ENCODE peak calls at places on chromosome 4, in seven cellular contexts. One of them, this sample, is unnamed.

GRCh38 chr4:13323916-13324315 is 160.2 kb downstream of the RAB28 start:
- DNase-seq in NAMALWA: no peak
- DNase-seq in stimulated activated CD4-positive, alpha-beta T cell treated with anti-CD3 and anti-CD28 coated beads, TNF-alpha, amount 100 ng/mL, for 24 hours: no peak
- DNase-seq in lung microvascular endothelial cell: no peak
- DNase-seq in HT1080: no peak
- DNase-seq in SJSA1: no peak
- DNase-seq in heart left ventricle: no peak
- DNase-seq in this sample: no peak

GRCh38 chr4:169185133-169185956 is 85.4 kb downstream of the SH3RF1 start:
- DNase-seq in NAMALWA: peak
- DNase-seq in stimulated activated CD4-positive, alpha-beta T cell treated with anti-CD3 and anti-CD28 coated beads, TNF-alpha, amount 100 ng/mL, for 24 hours: no peak
- DNase-seq in lung microvascular endothelial cell: no peak
- DNase-seq in HT1080: no peak
- DNase-seq in SJSA1: peak
- DNase-seq in heart left ventricle: no peak
- DNase-seq in this sample: peak

GRCh38 chr4:5827108-5828004 is 65.5 kb downstream of the CRMP1 start:
- DNase-seq in NAMALWA: no peak
- DNase-seq in stimulated activated CD4-positive, alpha-beta T cell treated with anti-CD3 and anti-CD28 coated beads, TNF-alpha, amount 100 ng/mL, for 24 hours: no peak
- DNase-seq in lung microvascular endothelial cell: no peak
- DNase-seq in HT1080: peak
- DNase-seq in SJSA1: no peak
- DNase-seq in heart left ventricle: peak
- DNase-seq in this sample: no peak

GRCh38 chr4:103137446-103137827 is 37.8 kb upstream of the BDH2 start:
- DNase-seq in NAMALWA: no peak
- DNase-seq in stimulated activated CD4-positive, alpha-beta T cell treated with anti-CD3 and anti-CD28 coated beads, TNF-alpha, amount 100 ng/mL, for 24 hours: no peak
- DNase-seq in lung microvascular endothelial cell: peak
- DNase-seq in HT1080: peak
- DNase-seq in SJSA1: no peak
- DNase-seq in heart left ventricle: no peak
- DNase-seq in this sample: peak

GRCh38 chr4:2322801-2323200 is 60.9 kb upstream of the MXD4 start:
- DNase-seq in NAMALWA: no peak
- DNase-seq in stimulated activated CD4-positive, alpha-beta T cell treated with anti-CD3 and anti-CD28 coated beads, TNF-alpha, amount 100 ng/mL, for 24 hours: no peak
- DNase-seq in lung microvascular endothelial cell: no peak
- DNase-seq in HT1080: no peak
- DNase-seq in SJSA1: no peak
- DNase-seq in heart left ventricle: no peak
- DNase-seq in this sample: no peak

GRCh38 chr4:20253799-20254409 is 2.2 kb downstream of the SLIT2 start:
- DNase-seq in NAMALWA: no peak
- DNase-seq in stimulated activated CD4-positive, alpha-beta T cell treated with anti-CD3 and anti-CD28 coated beads, TNF-alpha, amount 100 ng/mL, for 24 hours: no peak
- DNase-seq in lung microvascular endothelial cell: no peak
- DNase-seq in HT1080: no peak
- DNase-seq in SJSA1: peak
- DNase-seq in heart left ventricle: peak
- DNase-seq in this sample: no peak

GRCh38 chr4:121125486-121125885 is 38.6 kb downstream of the TNIP3 start:
- DNase-seq in NAMALWA: no peak
- DNase-seq in stimulated activated CD4-positive, alpha-beta T cell treated with anti-CD3 and anti-CD28 coated beads, TNF-alpha, amount 100 ng/mL, for 24 hours: no peak
- DNase-seq in lung microvascular endothelial cell: no peak
- DNase-seq in HT1080: no peak
- DNase-seq in SJSA1: no peak
- DNase-seq in heart left ventricle: no peak
- DNase-seq in this sample: no peak

GRCh38 chr4:175813841-175814240 is 1.8 kb upstream of the GPM6A start:
- DNase-seq in NAMALWA: no peak
- DNase-seq in stimulated activated CD4-positive, alpha-beta T cell treated with anti-CD3 and anti-CD28 coated beads, TNF-alpha, amount 100 ng/mL, for 24 hours: no peak
- DNase-seq in lung microvascular endothelial cell: no peak
- DNase-seq in HT1080: no peak
- DNase-seq in SJSA1: no peak
- DNase-seq in heart left ventricle: no peak
- DNase-seq in this sample: no peak

GRCh38 chr4:1531683-1532548 is 125.7 kb upstream of the NKX1-1 start:
- DNase-seq in NAMALWA: no peak
- DNase-seq in stimulated activated CD4-positive, alpha-beta T cell treated with anti-CD3 and anti-CD28 coated beads, TNF-alpha, amount 100 ng/mL, for 24 hours: no peak
- DNase-seq in lung microvascular endothelial cell: no peak
- DNase-seq in HT1080: no peak
- DNase-seq in SJSA1: no peak
- DNase-seq in heart left ventricle: peak
- DNase-seq in this sample: no peak

GRCh38 chr4:158588285-158588684 is 66.6 kb downstream of the RXFP1 start:
- DNase-seq in NAMALWA: no peak
- DNase-seq in stimulated activated CD4-positive, alpha-beta T cell treated with anti-CD3 and anti-CD28 coated beads, TNF-alpha, amount 100 ng/mL, for 24 hours: no peak
- DNase-seq in lung microvascular endothelial cell: no peak
- DNase-seq in HT1080: no peak
- DNase-seq in SJSA1: no peak
- DNase-seq in heart left ventricle: no peak
- DNase-seq in this sample: no peak

GRCh38 chr4:164779811-164780216 is 25.9 kb downstream of the SMIM31 start:
- DNase-seq in NAMALWA: peak
- DNase-seq in stimulated activated CD4-positive, alpha-beta T cell treated with anti-CD3 and anti-CD28 coated beads, TNF-alpha, amount 100 ng/mL, for 24 hours: peak
- DNase-seq in lung microvascular endothelial cell: peak
- DNase-seq in HT1080: peak
- DNase-seq in SJSA1: peak
- DNase-seq in heart left ventricle: no peak
- DNase-seq in this sample: peak

GRCh38 chr4:81215219-81215892 is at the start of gene PRKG2:
- DNase-seq in NAMALWA: no peak
- DNase-seq in stimulated activated CD4-positive, alpha-beta T cell treated with anti-CD3 and anti-CD28 coated beads, TNF-alpha, amount 100 ng/mL, for 24 hours: no peak
- DNase-seq in lung microvascular endothelial cell: no peak
- DNase-seq in HT1080: no peak
- DNase-seq in SJSA1: no peak
- DNase-seq in heart left ventricle: no peak
- DNase-seq in this sample: no peak

GRCh38 chr4:168832746-168833575 is 177.1 kb downstream of the CBR4 start:
- DNase-seq in NAMALWA: no peak
- DNase-seq in stimulated activated CD4-positive, alpha-beta T cell treated with anti-CD3 and anti-CD28 coated beads, TNF-alpha, amount 100 ng/mL, for 24 hours: no peak
- DNase-seq in lung microvascular endothelial cell: peak
- DNase-seq in HT1080: peak
- DNase-seq in SJSA1: peak
- DNase-seq in heart left ventricle: peak
- DNase-seq in this sample: peak

GRCh38 chr4:159070742-159071141 is 32.1 kb upstream of the RAPGEF2 start:
- DNase-seq in NAMALWA: no peak
- DNase-seq in stimulated activated CD4-positive, alpha-beta T cell treated with anti-CD3 and anti-CD28 coated beads, TNF-alpha, amount 100 ng/mL, for 24 hours: no peak
- DNase-seq in lung microvascular endothelial cell: peak
- DNase-seq in HT1080: peak
- DNase-seq in SJSA1: peak
- DNase-seq in heart left ventricle: no peak
- DNase-seq in this sample: peak

GRCh38 chr4:24690436-24690835 is 104.9 kb upstream of the SOD3 start:
- DNase-seq in NAMALWA: no peak
- DNase-seq in stimulated activated CD4-positive, alpha-beta T cell treated with anti-CD3 and anti-CD28 coated beads, TNF-alpha, amount 100 ng/mL, for 24 hours: no peak
- DNase-seq in lung microvascular endothelial cell: no peak
- DNase-seq in HT1080: no peak
- DNase-seq in SJSA1: no peak
- DNase-seq in heart left ventricle: no peak
- DNase-seq in this sample: peak

GRCh38 chr4:147773261-147774184 is 41.6 kb downstream of the ARHGAP10 start:
- DNase-seq in NAMALWA: no peak
- DNase-seq in stimulated activated CD4-positive, alpha-beta T cell treated with anti-CD3 and anti-CD28 coated beads, TNF-alpha, amount 100 ng/mL, for 24 hours: no peak
- DNase-seq in lung microvascular endothelial cell: peak
- DNase-seq in HT1080: peak
- DNase-seq in SJSA1: peak
- DNase-seq in heart left ventricle: no peak
- DNase-seq in this sample: peak

GRCh38 chr4:16297003-16297402 is 70.7 kb upstream of the TAPT1 start:
- DNase-seq in NAMALWA: no peak
- DNase-seq in stimulated activated CD4-positive, alpha-beta T cell treated with anti-CD3 and anti-CD28 coated beads, TNF-alpha, amount 100 ng/mL, for 24 hours: no peak
- DNase-seq in lung microvascular endothelial cell: no peak
- DNase-seq in HT1080: no peak
- DNase-seq in SJSA1: no peak
- DNase-seq in heart left ventricle: no peak
- DNase-seq in this sample: no peak

GRCh38 chr4:41256131-41256739 is 493 bp upstream of the UCHL1 start:
- DNase-seq in NAMALWA: peak
- DNase-seq in stimulated activated CD4-positive, alpha-beta T cell treated with anti-CD3 and anti-CD28 coated beads, TNF-alpha, amount 100 ng/mL, for 24 hours: no peak
- DNase-seq in lung microvascular endothelial cell: no peak
- DNase-seq in HT1080: no peak
- DNase-seq in SJSA1: no peak
- DNase-seq in heart left ventricle: no peak
- DNase-seq in this sample: no peak

GRCh38 chr4:65170768-65171514 is 499.3 kb downstream of the EPHA5 start:
- DNase-seq in NAMALWA: no peak
- DNase-seq in stimulated activated CD4-positive, alpha-beta T cell treated with anti-CD3 and anti-CD28 coated beads, TNF-alpha, amount 100 ng/mL, for 24 hours: no peak
- DNase-seq in lung microvascular endothelial cell: no peak
- DNase-seq in HT1080: no peak
- DNase-seq in SJSA1: no peak
- DNase-seq in heart left ventricle: no peak
- DNase-seq in this sample: no peak

GRCh38 chr4:61958591-61958990 is 758.5 kb downstream of the ADGRL3 start:
- DNase-seq in NAMALWA: no peak
- DNase-seq in stimulated activated CD4-positive, alpha-beta T cell treated with anti-CD3 and anti-CD28 coated beads, TNF-alpha, amount 100 ng/mL, for 24 hours: no peak
- DNase-seq in lung microvascular endothelial cell: no peak
- DNase-seq in HT1080: no peak
- DNase-seq in SJSA1: no peak
- DNase-seq in heart left ventricle: no peak
- DNase-seq in this sample: no peak

GRCh38 chr4:4267981-4268380 is 20.0 kb upstream of the TMEM128 start:
- DNase-seq in NAMALWA: no peak
- DNase-seq in stimulated activated CD4-positive, alpha-beta T cell treated with anti-CD3 and anti-CD28 coated beads, TNF-alpha, amount 100 ng/mL, for 24 hours: no peak
- DNase-seq in lung microvascular endothelial cell: peak
- DNase-seq in HT1080: peak
- DNase-seq in SJSA1: peak
- DNase-seq in heart left ventricle: no peak
- DNase-seq in this sample: no peak

GRCh38 chr4:106775636-106776035 is 260.5 kb downstream of the DKK2 start:
- DNase-seq in NAMALWA: no peak
- DNase-seq in stimulated activated CD4-positive, alpha-beta T cell treated with anti-CD3 and anti-CD28 coated beads, TNF-alpha, amount 100 ng/mL, for 24 hours: no peak
- DNase-seq in lung microvascular endothelial cell: no peak
- DNase-seq in HT1080: no peak
- DNase-seq in SJSA1: no peak
- DNase-seq in heart left ventricle: no peak
- DNase-seq in this sample: no peak

GRCh38 chr4:40238700-40239548 is 42.1 kb downstream of the RHOH start:
- DNase-seq in NAMALWA: no peak
- DNase-seq in stimulated activated CD4-positive, alpha-beta T cell treated with anti-CD3 and anti-CD28 coated beads, TNF-alpha, amount 100 ng/mL, for 24 hours: peak
- DNase-seq in lung microvascular endothelial cell: no peak
- DNase-seq in HT1080: no peak
- DNase-seq in SJSA1: no peak
- DNase-seq in heart left ventricle: no peak
- DNase-seq in this sample: no peak

GRCh38 chr4:145885666-145886065 is 53.0 kb downstream of the ZNF827 start:
- DNase-seq in NAMALWA: no peak
- DNase-seq in stimulated activated CD4-positive, alpha-beta T cell treated with anti-CD3 and anti-CD28 coated beads, TNF-alpha, amount 100 ng/mL, for 24 hours: no peak
- DNase-seq in lung microvascular endothelial cell: no peak
- DNase-seq in HT1080: no peak
- DNase-seq in SJSA1: no peak
- DNase-seq in heart left ventricle: no peak
- DNase-seq in this sample: no peak

GRCh38 chr4:1242506-1243450 is 6.2 kb downstream of the CTBP1 start:
- DNase-seq in NAMALWA: no peak
- DNase-seq in stimulated activated CD4-positive, alpha-beta T cell treated with anti-CD3 and anti-CD28 coated beads, TNF-alpha, amount 100 ng/mL, for 24 hours: no peak
- DNase-seq in lung microvascular endothelial cell: no peak
- DNase-seq in HT1080: no peak
- DNase-seq in SJSA1: no peak
- DNase-seq in heart left ventricle: no peak
- DNase-seq in this sample: no peak

GRCh38 chr4:99389606-99390005 is 37.1 kb upstream of the ADH1C start:
- DNase-seq in NAMALWA: no peak
- DNase-seq in stimulated activated CD4-positive, alpha-beta T cell treated with anti-CD3 and anti-CD28 coated beads, TNF-alpha, amount 100 ng/mL, for 24 hours: no peak
- DNase-seq in lung microvascular endothelial cell: no peak
- DNase-seq in HT1080: no peak
- DNase-seq in SJSA1: no peak
- DNase-seq in heart left ventricle: no peak
- DNase-seq in this sample: no peak

GRCh38 chr4:88112856-88113255 is 45.6 kb downstream of the ABCG2 start:
- DNase-seq in NAMALWA: no peak
- DNase-seq in stimulated activated CD4-positive, alpha-beta T cell treated with anti-CD3 and anti-CD28 coated beads, TNF-alpha, amount 100 ng/mL, for 24 hours: no peak
- DNase-seq in lung microvascular endothelial cell: no peak
- DNase-seq in HT1080: no peak
- DNase-seq in SJSA1: no peak
- DNase-seq in heart left ventricle: no peak
- DNase-seq in this sample: no peak

GRCh38 chr4:39759569-39759968 is 61.6 kb downstream of the UBE2K start:
- DNase-seq in NAMALWA: no peak
- DNase-seq in stimulated activated CD4-positive, alpha-beta T cell treated with anti-CD3 and anti-CD28 coated beads, TNF-alpha, amount 100 ng/mL, for 24 hours: no peak
- DNase-seq in lung microvascular endothelial cell: no peak
- DNase-seq in HT1080: no peak
- DNase-seq in SJSA1: no peak
- DNase-seq in heart left ventricle: no peak
- DNase-seq in this sample: peak

GRCh38 chr4:150315175-150315574 is 236.9 kb downstream of the DCLK2 start:
- DNase-seq in NAMALWA: no peak
- DNase-seq in stimulated activated CD4-positive, alpha-beta T cell treated with anti-CD3 and anti-CD28 coated beads, TNF-alpha, amount 100 ng/mL, for 24 hours: no peak
- DNase-seq in lung microvascular endothelial cell: no peak
- DNase-seq in HT1080: no peak
- DNase-seq in SJSA1: no peak
- DNase-seq in heart left ventricle: no peak
- DNase-seq in this sample: no peak

GRCh38 chr4:119206178-119206577 is 6.3 kb upstream of the USP53 start:
- DNase-seq in NAMALWA: no peak
- DNase-seq in stimulated activated CD4-positive, alpha-beta T cell treated with anti-CD3 and anti-CD28 coated beads, TNF-alpha, amount 100 ng/mL, for 24 hours: no peak
- DNase-seq in lung microvascular endothelial cell: no peak
- DNase-seq in HT1080: no peak
- DNase-seq in SJSA1: no peak
- DNase-seq in heart left ventricle: no peak
- DNase-seq in this sample: no peak

This sample was measured in bronchial epithelial cell.